ENCODE peak calls at places on chromosomes 3 and 15, in nine cellular contexts. One of them, this sample, is unnamed.

GRCh38 chr15:81183403-81183760 is 13.3 kb upstream of the IL16 start:
- DNase-seq in lung: no peak
- DNase-seq in astrocyte: no peak
- DNase-seq in foreskin keratinocyte: no peak
- DNase-seq in transverse colon: no peak
- DNase-seq in SJSA1: no peak
- DNase-seq in upper lobe of left lung: no peak
- DNase-seq in small intestine: no peak
- DNase-seq in ovary: no peak
- DNase-seq in this sample: no peak

GRCh38 chr3:188687389-188687788 is 484.4 kb upstream of the TPRG1 start:
- DNase-seq in lung: no peak
- DNase-seq in astrocyte: peak; percentile 85
- DNase-seq in foreskin keratinocyte: peak; percentile 56
- DNase-seq in transverse colon: no peak
- DNase-seq in SJSA1: peak; percentile 43
- DNase-seq in upper lobe of left lung: peak; percentile 59
- DNase-seq in small intestine: no peak
- DNase-seq in ovary: no peak
- DNase-seq in this sample: no peak

GRCh38 chr3:8327739-8328138 is 173.9 kb upstream of the LMCD1 start:
- DNase-seq in lung: no peak
- DNase-seq in astrocyte: no peak
- DNase-seq in foreskin keratinocyte: no peak
- DNase-seq in transverse colon: no peak
- DNase-seq in SJSA1: no peak
- DNase-seq in upper lobe of left lung: no peak
- DNase-seq in small intestine: no peak
- DNase-seq in ovary: no peak
- DNase-seq in this sample: no peak

GRCh38 chr3:14225421-14225820 is 46.8 kb downstream of the LSM3 start:
- DNase-seq in lung: no peak
- DNase-seq in astrocyte: no peak
- DNase-seq in foreskin keratinocyte: no peak
- DNase-seq in transverse colon: peak; percentile 55
- DNase-seq in SJSA1: no peak
- DNase-seq in upper lobe of left lung: no peak
- DNase-seq in small intestine: no peak
- DNase-seq in ovary: no peak
- DNase-seq in this sample: no peak

GRCh38 chr3:10198226-10198625 is 33.5 kb downstream of the IRAK2 start:
- DNase-seq in lung: no peak
- DNase-seq in astrocyte: no peak
- DNase-seq in foreskin keratinocyte: no peak
- DNase-seq in transverse colon: no peak
- DNase-seq in SJSA1: no peak
- DNase-seq in upper lobe of left lung: no peak
- DNase-seq in small intestine: no peak
- DNase-seq in ovary: no peak
- DNase-seq in this sample: no peak

GRCh38 chr15:31974855-31975421 is 55.4 kb upstream of the CHRNA7 start:
- DNase-seq in lung: no peak
- DNase-seq in astrocyte: no peak
- DNase-seq in foreskin keratinocyte: no peak
- DNase-seq in transverse colon: peak; percentile 47
- DNase-seq in SJSA1: peak; percentile 21
- DNase-seq in upper lobe of left lung: no peak
- DNase-seq in small intestine: peak; percentile 56
- DNase-seq in ovary: no peak
- DNase-seq in this sample: no peak

GRCh38 chr3:192514754-192515660 is 212.3 kb downstream of the FGF12 start:
- DNase-seq in lung: no peak
- DNase-seq in astrocyte: no peak
- DNase-seq in foreskin keratinocyte: peak; percentile 3
- DNase-seq in transverse colon: peak; percentile 9
- DNase-seq in SJSA1: no peak
- DNase-seq in upper lobe of left lung: no peak
- DNase-seq in small intestine: peak; percentile 26
- DNase-seq in ovary: no peak
- DNase-seq in this sample: peak; percentile 86

GRCh38 chr3:114406286-114406685 is 112.5 kb downstream of the TIGIT start:
- DNase-seq in lung: no peak
- DNase-seq in astrocyte: no peak
- DNase-seq in foreskin keratinocyte: no peak
- DNase-seq in transverse colon: no peak
- DNase-seq in SJSA1: no peak
- DNase-seq in upper lobe of left lung: no peak
- DNase-seq in small intestine: no peak
- DNase-seq in ovary: no peak
- DNase-seq in this sample: no peak

GRCh38 chr15:58182460-58183163 is 44.4 kb downstream of the AQP9 start:
- DNase-seq in lung: no peak
- DNase-seq in astrocyte: peak; percentile 7
- DNase-seq in foreskin keratinocyte: peak; percentile 34
- DNase-seq in transverse colon: peak; percentile 14
- DNase-seq in SJSA1: peak; percentile 39
- DNase-seq in upper lobe of left lung: peak; percentile 36
- DNase-seq in small intestine: peak; percentile 24
- DNase-seq in ovary: peak; percentile 33
- DNase-seq in this sample: peak; percentile 37

GRCh38 chr3:171566803-171567422 is 106.7 kb upstream of the TNIK start:
- DNase-seq in lung: no peak
- DNase-seq in astrocyte: peak; percentile 12
- DNase-seq in foreskin keratinocyte: no peak
- DNase-seq in transverse colon: no peak
- DNase-seq in SJSA1: peak; percentile 22
- DNase-seq in upper lobe of left lung: no peak
- DNase-seq in small intestine: peak; percentile 65
- DNase-seq in ovary: no peak
- DNase-seq in this sample: no peak

GRCh38 chr3:156230291-156230900 is 110.0 kb downstream of the KCNAB1 start:
- DNase-seq in lung: no peak
- DNase-seq in astrocyte: no peak
- DNase-seq in foreskin keratinocyte: peak; percentile 91
- DNase-seq in transverse colon: no peak
- DNase-seq in SJSA1: peak; percentile 57
- DNase-seq in upper lobe of left lung: no peak
- DNase-seq in small intestine: no peak
- DNase-seq in ovary: no peak
- DNase-seq in this sample: no peak

GRCh38 chr15:57462391-57462790 is 86.1 kb downstream of the CGNL1 start:
- DNase-seq in lung: no peak
- DNase-seq in astrocyte: no peak
- DNase-seq in foreskin keratinocyte: no peak
- DNase-seq in transverse colon: no peak
- DNase-seq in SJSA1: peak; percentile 11
- DNase-seq in upper lobe of left lung: no peak
- DNase-seq in small intestine: no peak
- DNase-seq in ovary: no peak
- DNase-seq in this sample: no peak

GRCh38 chr15:83653639-83654378 is at the start of gene ADAMTSL3:
- DNase-seq in lung: peak; percentile 74
- DNase-seq in astrocyte: peak; percentile 12
- DNase-seq in foreskin keratinocyte: peak; percentile 12
- DNase-seq in transverse colon: peak; percentile 66
- DNase-seq in SJSA1: peak; percentile 34
- DNase-seq in upper lobe of left lung: peak; percentile 45
- DNase-seq in small intestine: peak; percentile 15
- DNase-seq in ovary: peak; percentile 68
- DNase-seq in this sample: peak; percentile 97

GRCh38 chr15:68493629-68494028 is 61.7 kb upstream of the ITGA11 start:
- DNase-seq in lung: no peak
- DNase-seq in astrocyte: no peak
- DNase-seq in foreskin keratinocyte: no peak
- DNase-seq in transverse colon: no peak
- DNase-seq in SJSA1: no peak
- DNase-seq in upper lobe of left lung: no peak
- DNase-seq in small intestine: no peak
- DNase-seq in ovary: no peak
- DNase-seq in this sample: no peak

GRCh38 chr3:105157016-105157765 is 209.5 kb upstream of the ALCAM start:
- DNase-seq in lung: no peak
- DNase-seq in astrocyte: no peak
- DNase-seq in foreskin keratinocyte: no peak
- DNase-seq in transverse colon: no peak
- DNase-seq in SJSA1: no peak
- DNase-seq in upper lobe of left lung: no peak
- DNase-seq in small intestine: no peak
- DNase-seq in ovary: no peak
- DNase-seq in this sample: no peak

DNA sequence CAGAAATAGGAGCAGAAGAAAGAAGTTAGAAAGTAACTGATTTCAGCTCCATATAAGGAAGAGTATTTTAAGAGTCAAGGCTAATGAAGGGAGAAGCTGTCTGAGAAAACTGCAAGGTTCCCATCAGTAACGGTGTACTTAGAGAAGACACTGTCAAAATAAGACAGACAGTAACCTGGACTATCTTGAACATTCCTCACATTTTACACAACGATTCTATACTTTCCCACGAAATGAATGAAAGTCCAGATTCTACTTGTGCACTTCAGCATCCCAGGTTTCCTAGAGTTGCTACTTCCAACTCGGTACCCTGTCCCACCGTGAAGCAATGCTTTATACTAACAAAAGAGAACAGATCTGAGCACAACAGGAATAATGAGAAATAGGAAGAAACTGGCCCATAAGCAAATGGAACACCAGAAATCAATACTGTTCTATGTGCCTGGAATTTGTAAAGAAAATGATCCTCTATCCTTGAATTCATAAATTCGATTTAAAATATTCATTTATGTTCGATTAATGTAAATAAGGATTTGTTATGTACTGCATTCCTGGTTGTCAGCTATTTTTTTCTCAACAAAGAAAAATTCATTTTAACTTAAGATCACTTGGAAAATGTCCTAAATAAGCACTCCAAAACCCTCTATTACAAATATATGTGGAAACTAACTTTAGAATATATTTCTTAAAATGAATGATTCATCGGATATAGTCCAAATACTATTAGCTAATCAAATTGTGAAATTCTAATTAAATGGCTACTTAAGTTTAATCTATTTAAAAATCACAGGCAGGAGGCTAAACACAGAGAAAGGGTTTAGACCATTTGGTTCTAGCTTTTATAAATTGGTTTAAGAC is 1.5 kb downstream of the C3orf70 start:
- DNase-seq in lung: no peak
- DNase-seq in astrocyte: no peak
- DNase-seq in foreskin keratinocyte: no peak
- DNase-seq in transverse colon: no peak
- DNase-seq in SJSA1: no peak
- DNase-seq in upper lobe of left lung: no peak
- DNase-seq in small intestine: no peak
- DNase-seq in ovary: no peak
- DNase-seq in this sample: no peak
- H3K27me3 ChIP-seq in lung: no peaks in the 10 kb centered on the region
- H3K27me3 ChIP-seq in astrocyte: peaks cover 11% of the 10 kb centered on the region
- H3K27me3 ChIP-seq in foreskin keratinocyte: peaks cover 100% of the 10 kb centered on the region
- H3K27me3 ChIP-seq in transverse colon: peaks cover 4% of the 10 kb centered on the region
- H3K27me3 ChIP-seq in SJSA1: peaks cover 78% of the 10 kb centered on the region
- H3K27me3 ChIP-seq in upper lobe of left lung: peaks cover 15% of the 10 kb centered on the region
- H3K27me3 ChIP-seq in small intestine: no peaks in the 10 kb centered on the region
- H3K27me3 ChIP-seq in ovary: no peaks in the 10 kb centered on the region
- H3K27me3 ChIP-seq in this sample: peaks cover 10% of the 10 kb centered on the region

GRCh38 chr3:81744366-81744765 is 17.1 kb downstream of the GBE1 start:
- DNase-seq in lung: peak; percentile 34
- DNase-seq in astrocyte: peak; percentile 97
- DNase-seq in foreskin keratinocyte: peak; percentile 91
- DNase-seq in transverse colon: no peak
- DNase-seq in SJSA1: peak; percentile 71
- DNase-seq in upper lobe of left lung: no peak
- DNase-seq in small intestine: no peak
- DNase-seq in ovary: no peak
- DNase-seq in this sample: no peak
- H3K4me1 ChIP-seq in lung: peaks cover 21% of the 10 kb centered on the region
- H3K4me1 ChIP-seq in astrocyte: peaks cover 48% of the 10 kb centered on the region
- H3K4me1 ChIP-seq in foreskin keratinocyte: peaks cover 36% of the 10 kb centered on the region
- H3K4me1 ChIP-seq in transverse colon: peaks cover 11% of the 10 kb centered on the region
- H3K4me1 ChIP-seq in SJSA1: peaks cover 55% of the 10 kb centered on the region
- H3K4me1 ChIP-seq in upper lobe of left lung: peaks cover 10% of the 10 kb centered on the region
- H3K4me1 ChIP-seq in small intestine: no peaks in the 10 kb centered on the region
- H3K4me1 ChIP-seq in ovary: peaks cover 2% of the 10 kb centered on the region
- H3K4me1 ChIP-seq in this sample: peaks cover 12% of the 10 kb centered on the region

DNA sequence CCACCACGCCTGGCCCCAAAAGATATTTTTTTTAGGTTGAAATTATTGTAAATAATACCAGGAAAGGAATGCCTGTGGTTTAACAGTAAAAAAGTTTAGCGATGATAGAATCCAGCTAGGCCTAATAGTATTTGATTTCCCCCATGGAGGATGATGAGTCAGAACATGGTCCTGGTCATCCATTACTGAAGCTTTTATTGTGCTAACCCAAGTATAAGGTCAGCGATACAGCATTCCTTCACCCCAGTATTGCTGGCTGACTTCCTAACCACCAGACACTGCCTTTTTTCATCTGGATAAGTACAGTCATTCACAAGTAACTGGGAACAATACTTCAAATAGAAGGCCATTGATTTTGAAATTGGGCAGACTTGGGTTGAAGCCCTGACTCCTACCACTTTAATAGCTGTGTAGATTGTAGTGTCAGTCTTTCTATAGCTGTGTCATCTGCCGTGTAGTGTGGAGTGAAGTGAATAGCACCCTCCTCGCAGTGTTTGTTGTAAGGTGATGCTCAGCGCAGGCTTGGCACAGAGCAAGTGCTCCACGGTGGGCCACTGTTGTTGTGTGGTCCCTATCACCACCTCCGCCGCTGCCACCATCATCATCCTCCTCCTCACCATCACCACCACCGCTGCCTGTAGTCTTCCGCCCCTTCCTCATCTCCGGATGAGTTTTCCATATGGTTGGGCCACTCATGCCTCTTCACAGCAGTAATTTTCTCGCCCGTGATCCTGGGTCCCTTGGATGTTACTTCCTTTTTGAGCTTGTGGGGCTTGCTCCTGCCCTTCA is 436.0 kb upstream of the TPM1 start:
- DNase-seq in lung: no peak
- DNase-seq in astrocyte: peak; percentile 100
- DNase-seq in foreskin keratinocyte: peak; percentile 94
- DNase-seq in transverse colon: no peak
- DNase-seq in SJSA1: peak; percentile 95
- DNase-seq in upper lobe of left lung: no peak
- DNase-seq in small intestine: no peak
- DNase-seq in ovary: no peak
- DNase-seq in this sample: no peak
- H3K27ac ChIP-seq in lung: no peak overlapping the region
- H3K27ac ChIP-seq in astrocyte: peak overlapping the region; percentile 66
- H3K27ac ChIP-seq in foreskin keratinocyte: no peak overlapping the region
- H3K27ac ChIP-seq in transverse colon: peak overlapping the region; percentile 42
- H3K27ac ChIP-seq in SJSA1: peak overlapping the region; percentile 69
- H3K27ac ChIP-seq in upper lobe of left lung: no peak overlapping the region
- H3K27ac ChIP-seq in small intestine: no peak overlapping the region
- H3K27ac ChIP-seq in ovary: no peak overlapping the region
- H3K27ac ChIP-seq in this sample: no peak overlapping the region

GRCh38 chr15:33644319-33644718 is 324.0 kb upstream of the CHRM5 start:
- DNase-seq in lung: no peak
- DNase-seq in astrocyte: no peak
- DNase-seq in foreskin keratinocyte: no peak
- DNase-seq in transverse colon: no peak
- DNase-seq in SJSA1: no peak
- DNase-seq in upper lobe of left lung: no peak
- DNase-seq in small intestine: no peak
- DNase-seq in ovary: no peak
- DNase-seq in this sample: no peak

GRCh38 chr15:33654859-33655258 is 313.4 kb upstream of the CHRM5 start:
- DNase-seq in lung: no peak
- DNase-seq in astrocyte: no peak
- DNase-seq in foreskin keratinocyte: peak; percentile 7
- DNase-seq in transverse colon: no peak
- DNase-seq in SJSA1: no peak
- DNase-seq in upper lobe of left lung: no peak
- DNase-seq in small intestine: no peak
- DNase-seq in ovary: no peak
- DNase-seq in this sample: no peak

GRCh38 chr15:33649217-33649933 is 318.9 kb upstream of the CHRM5 start:
- DNase-seq in lung: no peak
- DNase-seq in astrocyte: no peak
- DNase-seq in foreskin keratinocyte: no peak
- DNase-seq in transverse colon: no peak
- DNase-seq in SJSA1: no peak
- DNase-seq in upper lobe of left lung: no peak
- DNase-seq in small intestine: no peak
- DNase-seq in ovary: no peak
- DNase-seq in this sample: no peak
- H3K27me3 ChIP-seq in lung: no peaks in the 10 kb centered on the region
- H3K27me3 ChIP-seq in astrocyte: no peaks in the 10 kb centered on the region
- H3K27me3 ChIP-seq in foreskin keratinocyte: peaks cover 27% of the 10 kb centered on the region
- H3K27me3 ChIP-seq in transverse colon: no peaks in the 10 kb centered on the region
- H3K27me3 ChIP-seq in SJSA1: peaks cover 44% of the 10 kb centered on the region
- H3K27me3 ChIP-seq in upper lobe of left lung: no peaks in the 10 kb centered on the region
- H3K27me3 ChIP-seq in small intestine: no peaks in the 10 kb centered on the region
- H3K27me3 ChIP-seq in ovary: no peaks in the 10 kb centered on the region
- H3K27me3 ChIP-seq in this sample: no peaks in the 10 kb centered on the region

This sample was measured in pancreas.